ENCODE peak calls at places on chromosomes 4 and X, in eight cellular contexts. One of them, this sample, is unnamed.

GRCh38 chrX:2894885-2895292 is 34.2 kb downstream of the ARSD start:
- DNase-seq in HCEC 1CT: peak; percentile 11
- DNase-seq in GM12865: no peak
- DNase-seq in T follicular helper cell: no peak
- DNase-seq in stimulated activated CD8-positive, alpha-beta memory T cell treated with anti-CD3 and anti-CD28 coated beads, Interleukin-15, amount 100 ng/mL, for 24 hours: no peak
- DNase-seq in D341Med: no peak
- DNase-seq in anterior cingulate cortex: no peak
- DNase-seq in SK-N-SH: peak; percentile 72
- DNase-seq in this sample: no peak

GRCh38 chr4:81460115-81460836 is 11.4 kb downstream of the RASGEF1B start:
- DNase-seq in HCEC 1CT: no peak
- DNase-seq in GM12865: no peak
- DNase-seq in T follicular helper cell: no peak
- DNase-seq in stimulated activated CD8-positive, alpha-beta memory T cell treated with anti-CD3 and anti-CD28 coated beads, Interleukin-15, amount 100 ng/mL, for 24 hours: no peak
- DNase-seq in D341Med: no peak
- DNase-seq in anterior cingulate cortex: no peak
- DNase-seq in SK-N-SH: no peak
- DNase-seq in this sample: no peak

GRCh38 chr4:105966046-105966445 is 70.8 kb downstream of the NPNT start:
- DNase-seq in HCEC 1CT: peak; percentile 42
- DNase-seq in GM12865: no peak
- DNase-seq in T follicular helper cell: no peak
- DNase-seq in stimulated activated CD8-positive, alpha-beta memory T cell treated with anti-CD3 and anti-CD28 coated beads, Interleukin-15, amount 100 ng/mL, for 24 hours: no peak
- DNase-seq in D341Med: no peak
- DNase-seq in anterior cingulate cortex: no peak
- DNase-seq in SK-N-SH: no peak
- DNase-seq in this sample: no peak

GRCh38 chr4:111266937-111267336 is 644.1 kb upstream of the PITX2 start:
- DNase-seq in HCEC 1CT: no peak
- DNase-seq in GM12865: no peak
- DNase-seq in T follicular helper cell: no peak
- DNase-seq in stimulated activated CD8-positive, alpha-beta memory T cell treated with anti-CD3 and anti-CD28 coated beads, Interleukin-15, amount 100 ng/mL, for 24 hours: no peak
- DNase-seq in D341Med: no peak
- DNase-seq in anterior cingulate cortex: no peak
- DNase-seq in SK-N-SH: no peak
- DNase-seq in this sample: no peak

GRCh38 chr4:104751468-104751867 is 256.8 kb upstream of the CXXC4 start:
- DNase-seq in HCEC 1CT: no peak
- DNase-seq in GM12865: no peak
- DNase-seq in T follicular helper cell: no peak
- DNase-seq in stimulated activated CD8-positive, alpha-beta memory T cell treated with anti-CD3 and anti-CD28 coated beads, Interleukin-15, amount 100 ng/mL, for 24 hours: no peak
- DNase-seq in D341Med: peak; percentile 57
- DNase-seq in anterior cingulate cortex: no peak
- DNase-seq in SK-N-SH: no peak
- DNase-seq in this sample: no peak

GRCh38 chrX:23008431-23009099 is 8.8 kb downstream of the DDX53 start:
- DNase-seq in HCEC 1CT: peak; percentile 38
- DNase-seq in GM12865: peak; percentile 9
- DNase-seq in T follicular helper cell: no peak
- DNase-seq in stimulated activated CD8-positive, alpha-beta memory T cell treated with anti-CD3 and anti-CD28 coated beads, Interleukin-15, amount 100 ng/mL, for 24 hours: no peak
- DNase-seq in D341Med: peak; percentile 22
- DNase-seq in anterior cingulate cortex: no peak
- DNase-seq in SK-N-SH: peak; percentile 20
- DNase-seq in this sample: no peak

GRCh38 chr4:13294961-13295605 is 189.1 kb downstream of the RAB28 start:
- DNase-seq in HCEC 1CT: no peak
- DNase-seq in GM12865: no peak
- DNase-seq in T follicular helper cell: no peak
- DNase-seq in stimulated activated CD8-positive, alpha-beta memory T cell treated with anti-CD3 and anti-CD28 coated beads, Interleukin-15, amount 100 ng/mL, for 24 hours: no peak
- DNase-seq in D341Med: no peak
- DNase-seq in anterior cingulate cortex: no peak
- DNase-seq in SK-N-SH: no peak
- DNase-seq in this sample: no peak

GRCh38 chrX:151206871-151207270 is 30.5 kb downstream of the GPR50 start:
- DNase-seq in HCEC 1CT: no peak
- DNase-seq in GM12865: no peak
- DNase-seq in T follicular helper cell: no peak
- DNase-seq in stimulated activated CD8-positive, alpha-beta memory T cell treated with anti-CD3 and anti-CD28 coated beads, Interleukin-15, amount 100 ng/mL, for 24 hours: no peak
- DNase-seq in D341Med: no peak
- DNase-seq in anterior cingulate cortex: no peak
- DNase-seq in SK-N-SH: no peak
- DNase-seq in this sample: no peak

GRCh38 chr4:36399762-36400353 is 118.4 kb downstream of the DTHD1 start:
- DNase-seq in HCEC 1CT: no peak
- DNase-seq in GM12865: peak; percentile 57
- DNase-seq in T follicular helper cell: peak; percentile 25
- DNase-seq in stimulated activated CD8-positive, alpha-beta memory T cell treated with anti-CD3 and anti-CD28 coated beads, Interleukin-15, amount 100 ng/mL, for 24 hours: no peak
- DNase-seq in D341Med: peak; percentile 31
- DNase-seq in anterior cingulate cortex: no peak
- DNase-seq in SK-N-SH: no peak
- DNase-seq in this sample: peak; percentile 0

GRCh38 chr4:13484749-13485345 is 707 bp upstream of the RAB28 start:
- DNase-seq in HCEC 1CT: peak; percentile 11
- DNase-seq in GM12865: peak; percentile 58
- DNase-seq in T follicular helper cell: peak; percentile 18
- DNase-seq in stimulated activated CD8-positive, alpha-beta memory T cell treated with anti-CD3 and anti-CD28 coated beads, Interleukin-15, amount 100 ng/mL, for 24 hours: no peak
- DNase-seq in D341Med: no peak
- DNase-seq in anterior cingulate cortex: no peak
- DNase-seq in SK-N-SH: no peak
- DNase-seq in this sample: no peak

GRCh38 chr4:143768007-143768591 is 67.6 kb upstream of the FREM3 start:
- DNase-seq in HCEC 1CT: no peak
- DNase-seq in GM12865: no peak
- DNase-seq in T follicular helper cell: no peak
- DNase-seq in stimulated activated CD8-positive, alpha-beta memory T cell treated with anti-CD3 and anti-CD28 coated beads, Interleukin-15, amount 100 ng/mL, for 24 hours: no peak
- DNase-seq in D341Med: no peak
- DNase-seq in anterior cingulate cortex: no peak
- DNase-seq in SK-N-SH: no peak
- DNase-seq in this sample: no peak

GRCh38 chr4:140249351-140249750 is 95.4 kb upstream of the MAML3 start:
- DNase-seq in HCEC 1CT: no peak
- DNase-seq in GM12865: no peak
- DNase-seq in T follicular helper cell: no peak
- DNase-seq in stimulated activated CD8-positive, alpha-beta memory T cell treated with anti-CD3 and anti-CD28 coated beads, Interleukin-15, amount 100 ng/mL, for 24 hours: no peak
- DNase-seq in D341Med: no peak
- DNase-seq in anterior cingulate cortex: no peak
- DNase-seq in SK-N-SH: no peak
- DNase-seq in this sample: no peak

GRCh38 chrX:130413415-130413814 is 11.6 kb downstream of the RBMX2 start:
- DNase-seq in HCEC 1CT: peak; percentile 12
- DNase-seq in GM12865: no peak
- DNase-seq in T follicular helper cell: no peak
- DNase-seq in stimulated activated CD8-positive, alpha-beta memory T cell treated with anti-CD3 and anti-CD28 coated beads, Interleukin-15, amount 100 ng/mL, for 24 hours: no peak
- DNase-seq in D341Med: no peak
- DNase-seq in anterior cingulate cortex: no peak
- DNase-seq in SK-N-SH: no peak
- DNase-seq in this sample: no peak

GRCh38 chr4:148643851-148644250 is 201.6 kb upstream of the NR3C2 start:
- DNase-seq in HCEC 1CT: no peak
- DNase-seq in GM12865: no peak
- DNase-seq in T follicular helper cell: no peak
- DNase-seq in stimulated activated CD8-positive, alpha-beta memory T cell treated with anti-CD3 and anti-CD28 coated beads, Interleukin-15, amount 100 ng/mL, for 24 hours: no peak
- DNase-seq in D341Med: no peak
- DNase-seq in anterior cingulate cortex: no peak
- DNase-seq in SK-N-SH: no peak
- DNase-seq in this sample: no peak

GRCh38 chr4:103011378-103012025 is 8.0 kb downstream of the SLC9B1 start:
- DNase-seq in HCEC 1CT: no peak
- DNase-seq in GM12865: no peak
- DNase-seq in T follicular helper cell: no peak
- DNase-seq in stimulated activated CD8-positive, alpha-beta memory T cell treated with anti-CD3 and anti-CD28 coated beads, Interleukin-15, amount 100 ng/mL, for 24 hours: no peak
- DNase-seq in D341Med: no peak
- DNase-seq in anterior cingulate cortex: no peak
- DNase-seq in SK-N-SH: no peak
- DNase-seq in this sample: no peak

GRCh38 chrX:13398073-13398823 is 78.4 kb upstream of the ATXN3L start:
- DNase-seq in HCEC 1CT: peak; percentile 97
- DNase-seq in GM12865: no peak
- DNase-seq in T follicular helper cell: no peak
- DNase-seq in stimulated activated CD8-positive, alpha-beta memory T cell treated with anti-CD3 and anti-CD28 coated beads, Interleukin-15, amount 100 ng/mL, for 24 hours: no peak
- DNase-seq in D341Med: no peak
- DNase-seq in anterior cingulate cortex: no peak
- DNase-seq in SK-N-SH: no peak
- DNase-seq in this sample: no peak

GRCh38 chr4:80037864-80038263 is 35.2 kb downstream of the ANTXR2 start:
- DNase-seq in HCEC 1CT: no peak
- DNase-seq in GM12865: no peak
- DNase-seq in T follicular helper cell: no peak
- DNase-seq in stimulated activated CD8-positive, alpha-beta memory T cell treated with anti-CD3 and anti-CD28 coated beads, Interleukin-15, amount 100 ng/mL, for 24 hours: no peak
- DNase-seq in D341Med: no peak
- DNase-seq in anterior cingulate cortex: no peak
- DNase-seq in SK-N-SH: no peak
- DNase-seq in this sample: no peak

GRCh38 chrX:153704021-153704526 is 16.3 kb downstream of the SLC6A8 start:
- DNase-seq in HCEC 1CT: no peak
- DNase-seq in GM12865: no peak
- DNase-seq in T follicular helper cell: no peak
- DNase-seq in stimulated activated CD8-positive, alpha-beta memory T cell treated with anti-CD3 and anti-CD28 coated beads, Interleukin-15, amount 100 ng/mL, for 24 hours: no peak
- DNase-seq in D341Med: no peak
- DNase-seq in anterior cingulate cortex: no peak
- DNase-seq in SK-N-SH: no peak
- DNase-seq in this sample: no peak

GRCh38 chr4:169621754-169622481 is 1.5 kb downstream of the CLCN3 start:
- DNase-seq in HCEC 1CT: peak; percentile 80
- DNase-seq in GM12865: peak; percentile 78
- DNase-seq in T follicular helper cell: peak; percentile 14
- DNase-seq in stimulated activated CD8-positive, alpha-beta memory T cell treated with anti-CD3 and anti-CD28 coated beads, Interleukin-15, amount 100 ng/mL, for 24 hours: no peak
- DNase-seq in D341Med: no peak
- DNase-seq in anterior cingulate cortex: no peak
- DNase-seq in SK-N-SH: peak; percentile 22
- DNase-seq in this sample: no peak

GRCh38 chr4:158428242-158428641 is 93.4 kb upstream of the RXFP1 start:
- DNase-seq in HCEC 1CT: peak; percentile 60
- DNase-seq in GM12865: no peak
- DNase-seq in T follicular helper cell: no peak
- DNase-seq in stimulated activated CD8-positive, alpha-beta memory T cell treated with anti-CD3 and anti-CD28 coated beads, Interleukin-15, amount 100 ng/mL, for 24 hours: no peak
- DNase-seq in D341Med: no peak
- DNase-seq in anterior cingulate cortex: no peak
- DNase-seq in SK-N-SH: no peak
- DNase-seq in this sample: no peak

GRCh38 chr4:8242782-8243556 is 26.6 kb upstream of the HTRA3 start:
- DNase-seq in HCEC 1CT: no peak
- DNase-seq in GM12865: no peak
- DNase-seq in T follicular helper cell: no peak
- DNase-seq in stimulated activated CD8-positive, alpha-beta memory T cell treated with anti-CD3 and anti-CD28 coated beads, Interleukin-15, amount 100 ng/mL, for 24 hours: no peak
- DNase-seq in D341Med: no peak
- DNase-seq in anterior cingulate cortex: no peak
- DNase-seq in SK-N-SH: no peak
- DNase-seq in this sample: no peak

GRCh38 chrX:17038277-17038676 is 91.8 kb downstream of the REPS2 start:
- DNase-seq in HCEC 1CT: no peak
- DNase-seq in GM12865: no peak
- DNase-seq in T follicular helper cell: no peak
- DNase-seq in stimulated activated CD8-positive, alpha-beta memory T cell treated with anti-CD3 and anti-CD28 coated beads, Interleukin-15, amount 100 ng/mL, for 24 hours: no peak
- DNase-seq in D341Med: no peak
- DNase-seq in anterior cingulate cortex: no peak
- DNase-seq in SK-N-SH: no peak
- DNase-seq in this sample: no peak

This sample was measured in effector CD8-positive, alpha-beta T cell.